ENCODE peak calls at places on chromosomes 1 and 21, in eight cellular contexts. Y is cardiac fibroblast, P is HCT116, X is HFF-Myc, E is heart left ventricle, F is choroid plexus epithelial cell, R is kidney, D is LNCaP clone FGC. C is an unnamed sample.

GRCh38 chr1:218735436-218735835 is 390.3 kb downstream of the TGFB2 start:
- DNase-seq in R (no peak), E (no peak), Y (peak; percentile 86), X (no peak), F (peak; percentile 89), D (no peak), P (no peak), C (no peak)

GRCh38 chr1:27627051-27627450 is 7.9 kb downstream of the FGR start:
- DNase-seq in P (no peak), X (no peak), R (no peak), D (no peak), F (no peak), Y (no peak), E (no peak), C (no peak)

GRCh38 chr1:174021611-174022079 is 512 bp downstream of the RC3H1 start:
- DNase-seq in X (no peak), D (no peak), Y (peak; percentile 56), E (peak; percentile 46), F (peak; percentile 57), P (no peak), R (peak; percentile 86), C (no peak)

GRCh38 chr21:38082936-38083335 is 166.7 kb upstream of the KCNJ6 start:
- DNase-seq in P (no peak), X (no peak), F (no peak), E (no peak), Y (no peak), D (no peak), R (no peak), C (no peak)

GRCh38 chr1:203655656-203656055 is 29.0 kb downstream of the ATP2B4 start:
- DNase-seq in P (no peak), F (no peak), Y (no peak), D (no peak), E (no peak), R (no peak), X (no peak), C (no peak)

GRCh38 chr1:155729031-155729898 is 40.4 kb downstream of the DAP3 start:
- DNase-seq in D (peak; percentile 62), F (peak; percentile 87), E (peak; percentile 23), X (peak; percentile 52), R (no peak), P (peak; percentile 38), Y (peak; percentile 78), C (no peak)

GRCh38 chr1:177490240-177490639 is 319.5 kb downstream of the BRINP2 start:
- DNase-seq in P (no peak), D (no peak), E (no peak), Y (no peak), X (no peak), F (no peak), R (no peak), C (no peak)

GRCh38 chr1:173253046-173253445 is 45.9 kb upstream of the TNFSF4 start:
- DNase-seq in F (peak; percentile 64), Y (peak; percentile 25), P (no peak), X (no peak), R (no peak), D (no peak), E (no peak), C (no peak)

GRCh38 chr1:75836528-75836927 is 39.8 kb downstream of the MSH4 start:
- DNase-seq in R (no peak), D (no peak), F (no peak), Y (no peak), E (no peak), X (no peak), P (no peak), C (no peak)

GRCh38 chr1:37922767-37923550 is 23.9 kb downstream of the INPP5B start:
- DNase-seq in X (no peak), E (no peak), D (no peak), F (no peak), P (no peak), Y (no peak), R (no peak), C (no peak)

GRCh38 chr1:30756545-30757195 is 904 bp downstream of the LAPTM5 start:
- DNase-seq in R (peak; percentile 75), E (peak; percentile 57), Y (peak; percentile 83), D (no peak), F (peak; percentile 73), P (no peak), X (peak; percentile 77), C (no peak)

GRCh38 chr1:54547601-54548388 is at the start of gene ACOT11:
- DNase-seq in R (peak; percentile 93), F (peak; percentile 47), D (no peak), P (no peak), E (peak; percentile 90), X (no peak), Y (peak; percentile 25), C (peak; percentile 65)

GRCh38 chr1:84758968-84759491 is 68.8 kb upstream of the SSX2IP start:
- DNase-seq in D (no peak), E (no peak), Y (peak; percentile 16), R (peak; percentile 64), F (peak; percentile 37), X (no peak), P (no peak), C (no peak)

GRCh38 chr1:30508651-30509050 is 214.7 kb downstream of the MATN1 start:
- DNase-seq in F (no peak), E (no peak), P (no peak), R (no peak), X (no peak), D (no peak), Y (no peak), C (no peak)

GRCh38 chr1:244833734-244834595 is 1.5 kb upstream of the COX20 start:
- DNase-seq in R (peak; percentile 84), F (peak; percentile 85), P (peak; percentile 80), Y (peak; percentile 78), E (peak; percentile 65), X (peak; percentile 47), D (no peak), C (peak; percentile 71)

GRCh38 chr1:33425900-33426299 is 5.0 kb downstream of the PHC2 start:
- DNase-seq in X (no peak), R (no peak), Y (no peak), F (no peak), P (no peak), D (no peak), E (no peak), C (no peak)

GRCh38 chr1:102099916-102100315 is 103.2 kb upstream of the OLFM3 start:
- DNase-seq in P (no peak), Y (no peak), F (no peak), X (no peak), R (no peak), D (no peak), E (no peak), C (no peak)

GRCh38 chr1:222331765-222332164 is 216.1 kb downstream of the HHIPL2 start:
- DNase-seq in E (no peak), Y (no peak), P (no peak), D (no peak), X (no peak), F (no peak), R (no peak), C (no peak)

GRCh38 chr1:76239470-76239918 is 164.9 kb downstream of the ST6GALNAC3 start:
- DNase-seq in X (no peak), Y (no peak), P (no peak), D (no peak), F (peak; percentile 4), R (no peak), E (no peak), C (no peak)

GRCh38 chr1:215719569-215719968 is 152.5 kb downstream of the KCTD3 start:
- DNase-seq in E (no peak), X (no peak), R (no peak), D (no peak), Y (peak; percentile 25), P (no peak), F (no peak), C (no peak)

GRCh38 chr1:74465193-74465681 is 47.2 kb downstream of the LRRC53 start:
- DNase-seq in D (no peak), P (no peak), X (no peak), F (no peak), Y (no peak), R (peak; percentile 62), E (no peak), C (no peak)

GRCh38 chr1:4729108-4729506 is 74.7 kb downstream of the AJAP1 start:
- DNase-seq in X (no peak), R (peak; percentile 68), Y (no peak), E (no peak), D (no peak), F (no peak), P (no peak), C (no peak)

GRCh38 chr1:58539553-58539952 is 7.0 kb downstream of the OMA1 start:
- DNase-seq in E (no peak), X (no peak), D (no peak), F (peak; percentile 31), P (no peak), Y (no peak), R (no peak), C (no peak)

GRCh38 chr1:182783068-182783467 is 6.5 kb upstream of the NPL start:
- DNase-seq in E (no peak), X (no peak), D (no peak), Y (no peak), F (no peak), P (no peak), R (no peak), C (no peak)
- TF ChIP-seq CTCF in E (no peak), X (no peak), D (no peak), Y (no peak), F (peak; percentile 33), P (peak; percentile 23), R (no peak), C (no peak)

GRCh38 chr21:36792505-36792967 is 93.6 kb downstream of the SIM2 start:
- DNase-seq in Y (peak; percentile 61), R (no peak), D (no peak), F (no peak), X (no peak), E (no peak), P (no peak), C (no peak)
- H3K4me3 ChIP-seq in Y (no peak overlapping the region), R (no peak overlapping the region), D (no peak overlapping the region), F (no peak overlapping the region), X (no peak overlapping the region), E (no peak overlapping the region), P (no peak overlapping the region), C (no peak overlapping the region)

DNA sequence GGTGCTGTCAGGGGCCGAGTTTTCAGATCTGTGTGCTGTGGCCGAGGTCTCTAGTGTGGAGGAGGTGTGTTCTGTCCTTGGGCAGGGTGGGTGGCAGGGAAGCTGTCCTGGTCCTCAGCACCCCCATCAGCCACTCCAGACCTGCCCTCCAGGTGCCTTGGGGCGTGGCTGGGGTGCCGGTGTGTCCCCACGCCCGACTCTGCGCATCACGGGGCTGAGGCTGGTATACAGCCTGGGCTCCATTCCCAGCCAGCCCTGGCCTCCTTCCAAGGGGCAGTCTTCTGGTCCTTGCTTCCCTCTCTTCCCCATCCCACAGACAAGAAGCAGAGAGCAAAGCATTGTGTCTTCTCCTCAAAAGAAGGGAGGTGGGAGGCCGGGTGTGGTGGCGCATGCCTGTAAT is 4.0 kb downstream of the SAMD11 start:
- DNase-seq in D (no peak), P (no peak), F (no peak), R (no peak), X (no peak), Y (no peak), E (no peak), C (no peak)
- TF ChIP-seq CTCF in D (no peak), P (no peak), F (no peak), R (no peak), X (no peak), Y (no peak), E (no peak), C (no peak)

DNA sequence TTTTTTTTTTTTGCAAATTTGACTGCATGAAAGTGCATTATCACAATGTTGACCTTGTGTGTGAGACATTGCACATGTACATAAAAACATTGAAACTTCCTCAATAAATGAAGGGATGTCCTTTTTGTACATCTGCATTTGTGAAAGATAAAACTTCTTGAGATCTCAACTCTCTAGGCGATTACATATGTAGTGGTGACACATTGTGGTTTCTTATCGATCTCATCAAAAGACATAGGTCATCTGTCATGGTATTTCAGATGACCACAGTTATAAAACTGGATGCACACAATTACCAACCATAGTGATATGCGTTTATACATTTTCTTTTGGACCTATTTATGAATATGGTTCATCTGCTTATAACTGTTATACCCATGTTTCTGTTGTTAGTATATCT is 35.6 kb upstream of the C21orf91 start:
- DNase-seq in X (no peak), R (no peak), Y (no peak), F (no peak), D (no peak), P (no peak), E (no peak), C (no peak)
- H3K4me3 ChIP-seq in X (no peak overlapping the region), R (no peak overlapping the region), Y (no peak overlapping the region), F (no peak overlapping the region), D (no peak overlapping the region), P (no peak overlapping the region), E (no peak overlapping the region), C (no peak overlapping the region)